ENCODE peak calls at places on chromosomes 6 and 20, in eight cellular contexts. One of them, this sample, is unnamed. For H3K4me1, the result is how much of the 10 kb centered on the place peaks cover.

GRCh38 chr6:3266170-3266569 is 7.4 kb downstream of the PSMG4 start:
- DNase-seq in stomach: no peak
- DNase-seq in HCT116: no peak
- DNase-seq in breast epithelium: no peak
- DNase-seq in sigmoid colon: no peak
- DNase-seq in K562: no peak
- DNase-seq in H1: no peak
- DNase-seq in upper lobe of left lung: no peak
- DNase-seq in this sample: no peak

GRCh38 chr20:36153754-36154695 is 515 bp upstream of the EPB41L1 start:
- DNase-seq in stomach: peak
- DNase-seq in HCT116: no peak
- DNase-seq in breast epithelium: peak
- DNase-seq in sigmoid colon: peak
- DNase-seq in K562: peak
- DNase-seq in H1: peak
- DNase-seq in upper lobe of left lung: peak
- DNase-seq in this sample: no peak

GRCh38 chr6:143694560-143694959 is 16.8 kb downstream of the PHACTR2 start:
- DNase-seq in stomach: no peak
- DNase-seq in HCT116: no peak
- DNase-seq in breast epithelium: no peak
- DNase-seq in sigmoid colon: no peak
- DNase-seq in K562: no peak
- DNase-seq in H1: no peak
- DNase-seq in upper lobe of left lung: no peak
- DNase-seq in this sample: no peak

GRCh38 chr6:42106663-42107023 is 35.8 kb downstream of the C6orf132 start:
- DNase-seq in stomach: no peak
- DNase-seq in HCT116: no peak
- DNase-seq in breast epithelium: no peak
- DNase-seq in sigmoid colon: no peak
- DNase-seq in K562: peak
- DNase-seq in H1: no peak
- DNase-seq in upper lobe of left lung: no peak
- DNase-seq in this sample: no peak

GRCh38 chr6:21907291-21907690 is 313.7 kb downstream of the SOX4 start:
- DNase-seq in stomach: no peak
- DNase-seq in HCT116: no peak
- DNase-seq in breast epithelium: no peak
- DNase-seq in sigmoid colon: no peak
- DNase-seq in K562: no peak
- DNase-seq in H1: no peak
- DNase-seq in upper lobe of left lung: no peak
- DNase-seq in this sample: no peak

GRCh38 chr6:130720076-130720475 is 107.1 kb upstream of the SMLR1 start:
- DNase-seq in stomach: no peak
- DNase-seq in HCT116: no peak
- DNase-seq in breast epithelium: no peak
- DNase-seq in sigmoid colon: no peak
- DNase-seq in K562: no peak
- DNase-seq in H1: no peak
- DNase-seq in upper lobe of left lung: no peak
- DNase-seq in this sample: no peak

GRCh38 chr20:52230406-52230805 is 38.8 kb upstream of the ZFP64 start:
- DNase-seq in stomach: no peak
- DNase-seq in HCT116: no peak
- DNase-seq in breast epithelium: no peak
- DNase-seq in sigmoid colon: no peak
- DNase-seq in K562: no peak
- DNase-seq in H1: no peak
- DNase-seq in upper lobe of left lung: no peak
- DNase-seq in this sample: no peak

GRCh38 chr20:16441526-16442164 is 131.6 kb downstream of the KIF16B start:
- DNase-seq in stomach: no peak
- DNase-seq in HCT116: no peak
- DNase-seq in breast epithelium: no peak
- DNase-seq in sigmoid colon: no peak
- DNase-seq in K562: no peak
- DNase-seq in H1: no peak
- DNase-seq in upper lobe of left lung: no peak
- DNase-seq in this sample: no peak

GRCh38 chr6:125508793-125509192 is 207.0 kb upstream of the HDDC2 start:
- DNase-seq in stomach: no peak
- DNase-seq in HCT116: no peak
- DNase-seq in breast epithelium: no peak
- DNase-seq in sigmoid colon: no peak
- DNase-seq in K562: no peak
- DNase-seq in H1: no peak
- DNase-seq in upper lobe of left lung: no peak
- DNase-seq in this sample: no peak

GRCh38 chr20:40942015-40942414 is 86.6 kb upstream of the TOP1 start:
- DNase-seq in stomach: no peak
- DNase-seq in HCT116: no peak
- DNase-seq in breast epithelium: no peak
- DNase-seq in sigmoid colon: no peak
- DNase-seq in K562: no peak
- DNase-seq in H1: no peak
- DNase-seq in upper lobe of left lung: no peak
- DNase-seq in this sample: no peak

GRCh38 chr6:71406871-71407860 is 118.6 kb downstream of the OGFRL1 start:
- DNase-seq in stomach: no peak
- DNase-seq in HCT116: no peak
- DNase-seq in breast epithelium: no peak
- DNase-seq in sigmoid colon: no peak
- DNase-seq in K562: no peak
- DNase-seq in H1: peak
- DNase-seq in upper lobe of left lung: no peak
- DNase-seq in this sample: no peak

GRCh38 chr6:137495652-137496391 is 1.6 kb upstream of the OLIG3 start:
- DNase-seq in stomach: no peak
- DNase-seq in HCT116: no peak
- DNase-seq in breast epithelium: no peak
- DNase-seq in sigmoid colon: no peak
- DNase-seq in K562: no peak
- DNase-seq in H1: peak
- DNase-seq in upper lobe of left lung: no peak
- DNase-seq in this sample: no peak

GRCh38 chr6:154298297-154298696 is 58.3 kb downstream of the IPCEF1 start:
- DNase-seq in stomach: no peak
- DNase-seq in HCT116: no peak
- DNase-seq in breast epithelium: no peak
- DNase-seq in sigmoid colon: no peak
- DNase-seq in K562: no peak
- DNase-seq in H1: no peak
- DNase-seq in upper lobe of left lung: no peak
- DNase-seq in this sample: no peak

GRCh38 chr20:14885661-14886060 is 548.2 kb upstream of the FLRT3 start:
- DNase-seq in stomach: no peak
- DNase-seq in HCT116: no peak
- DNase-seq in breast epithelium: no peak
- DNase-seq in sigmoid colon: no peak
- DNase-seq in K562: no peak
- DNase-seq in H1: no peak
- DNase-seq in upper lobe of left lung: no peak
- DNase-seq in this sample: no peak

GRCh38 chr20:40275738-40276137 is 413.3 kb downstream of the MAFB start:
- DNase-seq in stomach: no peak
- DNase-seq in HCT116: no peak
- DNase-seq in breast epithelium: no peak
- DNase-seq in sigmoid colon: no peak
- DNase-seq in K562: no peak
- DNase-seq in H1: no peak
- DNase-seq in upper lobe of left lung: no peak
- DNase-seq in this sample: no peak

GRCh38 chr6:161844804-161845203 is 570.9 kb upstream of the AGPAT4 start:
- DNase-seq in stomach: peak
- DNase-seq in HCT116: no peak
- DNase-seq in breast epithelium: no peak
- DNase-seq in sigmoid colon: no peak
- DNase-seq in K562: no peak
- DNase-seq in H1: no peak
- DNase-seq in upper lobe of left lung: no peak
- DNase-seq in this sample: no peak

GRCh38 chr6:160426146-160426545 is 78.0 kb downstream of the SLC22A3 start:
- DNase-seq in stomach: no peak
- DNase-seq in HCT116: no peak
- DNase-seq in breast epithelium: no peak
- DNase-seq in sigmoid colon: no peak
- DNase-seq in K562: no peak
- DNase-seq in H1: no peak
- DNase-seq in upper lobe of left lung: no peak
- DNase-seq in this sample: no peak

GRCh38 chr6:158559895-158560786 is at the start of gene TMEM181:
- DNase-seq in stomach: peak
- DNase-seq in HCT116: peak
- DNase-seq in breast epithelium: peak
- DNase-seq in sigmoid colon: peak
- DNase-seq in K562: peak
- DNase-seq in H1: peak
- DNase-seq in upper lobe of left lung: peak
- DNase-seq in this sample: no peak

GRCh38 chr20:58700121-58700780 is 7.7 kb downstream of the NPEPL1 start:
- DNase-seq in stomach: no peak
- DNase-seq in HCT116: no peak
- DNase-seq in breast epithelium: no peak
- DNase-seq in sigmoid colon: peak
- DNase-seq in K562: no peak
- DNase-seq in H1: no peak
- DNase-seq in upper lobe of left lung: peak
- DNase-seq in this sample: no peak

GRCh38 chr20:326645-327031 is 1.3 kb downstream of the SOX12 start:
- DNase-seq in stomach: peak
- DNase-seq in HCT116: no peak
- DNase-seq in breast epithelium: peak
- DNase-seq in sigmoid colon: peak
- DNase-seq in K562: no peak
- DNase-seq in H1: no peak
- DNase-seq in upper lobe of left lung: no peak
- DNase-seq in this sample: no peak

GRCh38 chr6:127222418-127222817 is 44.2 kb upstream of the RNF146 start:
- DNase-seq in stomach: no peak
- DNase-seq in HCT116: no peak
- DNase-seq in breast epithelium: no peak
- DNase-seq in sigmoid colon: no peak
- DNase-seq in K562: no peak
- DNase-seq in H1: no peak
- DNase-seq in upper lobe of left lung: no peak
- DNase-seq in this sample: no peak

GRCh38 chr6:15524736-15525401 is 138.0 kb downstream of the DTNBP1 start:
- DNase-seq in stomach: no peak
- DNase-seq in HCT116: no peak
- DNase-seq in breast epithelium: no peak
- DNase-seq in sigmoid colon: no peak
- DNase-seq in K562: no peak
- DNase-seq in H1: no peak
- DNase-seq in upper lobe of left lung: no peak
- DNase-seq in this sample: peak

GRCh38 chr20:7275628-7276237 is 508.2 kb downstream of the BMP2 start:
- DNase-seq in stomach: no peak
- DNase-seq in HCT116: no peak
- DNase-seq in breast epithelium: no peak
- DNase-seq in sigmoid colon: no peak
- DNase-seq in K562: no peak
- DNase-seq in H1: no peak
- DNase-seq in upper lobe of left lung: no peak
- DNase-seq in this sample: no peak

GRCh38 chr20:63935447-63935846 is 20.8 kb downstream of the UCKL1 start:
- DNase-seq in stomach: no peak
- DNase-seq in HCT116: no peak
- DNase-seq in breast epithelium: no peak
- DNase-seq in sigmoid colon: no peak
- DNase-seq in K562: no peak
- DNase-seq in H1: no peak
- DNase-seq in upper lobe of left lung: no peak
- DNase-seq in this sample: no peak

GRCh38 chr6:938271-939046 is 245.5 kb upstream of the EXOC2 start:
- DNase-seq in stomach: no peak
- DNase-seq in HCT116: no peak
- DNase-seq in breast epithelium: no peak
- DNase-seq in sigmoid colon: no peak
- DNase-seq in K562: no peak
- DNase-seq in H1: no peak
- DNase-seq in upper lobe of left lung: no peak
- DNase-seq in this sample: no peak

GRCh38 chr6:165936660-165937059 is 231.0 kb downstream of the TBXT start:
- DNase-seq in stomach: no peak
- DNase-seq in HCT116: no peak
- DNase-seq in breast epithelium: no peak
- DNase-seq in sigmoid colon: no peak
- DNase-seq in K562: no peak
- DNase-seq in H1: no peak
- DNase-seq in upper lobe of left lung: no peak
- DNase-seq in this sample: no peak
- TF ChIP-seq POLR2AphosphoS5 in stomach: no peak
- TF ChIP-seq POLR2AphosphoS5 in HCT116: no peak
- TF ChIP-seq POLR2AphosphoS5 in breast epithelium: no peak
- TF ChIP-seq POLR2AphosphoS5 in sigmoid colon: no peak
- TF ChIP-seq POLR2AphosphoS5 in K562: no peak
- TF ChIP-seq POLR2AphosphoS5 in H1: no peak
- TF ChIP-seq POLR2AphosphoS5 in upper lobe of left lung: no peak
- TF ChIP-seq POLR2AphosphoS5 in this sample: no peak

GRCh38 chr6:13441778-13442177 is 45.6 kb downstream of the GFOD1 start:
- DNase-seq in stomach: no peak
- DNase-seq in HCT116: no peak
- DNase-seq in breast epithelium: no peak
- DNase-seq in sigmoid colon: no peak
- DNase-seq in K562: no peak
- DNase-seq in H1: no peak
- DNase-seq in upper lobe of left lung: no peak
- DNase-seq in this sample: no peak
- H3K4me1 ChIP-seq in stomach: under half
- H3K4me1 ChIP-seq in HCT116: under half
- H3K4me1 ChIP-seq in breast epithelium: under half
- H3K4me1 ChIP-seq in sigmoid colon: under half
- H3K4me1 ChIP-seq in K562: under half
- H3K4me1 ChIP-seq in H1: under half
- H3K4me1 ChIP-seq in upper lobe of left lung: under half
- H3K4me1 ChIP-seq in this sample: under half

GRCh38 chr6:136037885-136038460 is 186.5 kb downstream of the PDE7B start:
- DNase-seq in stomach: no peak
- DNase-seq in HCT116: no peak
- DNase-seq in breast epithelium: no peak
- DNase-seq in sigmoid colon: no peak
- DNase-seq in K562: no peak
- DNase-seq in H1: no peak
- DNase-seq in upper lobe of left lung: peak
- DNase-seq in this sample: no peak
- H3K27ac ChIP-seq in stomach: peak
- H3K27ac ChIP-seq in HCT116: no peak
- H3K27ac ChIP-seq in breast epithelium: peak
- H3K27ac ChIP-seq in sigmoid colon: peak
- H3K27ac ChIP-seq in K562: no peak
- H3K27ac ChIP-seq in H1: no peak
- H3K27ac ChIP-seq in upper lobe of left lung: peak
- H3K27ac ChIP-seq in this sample: peak

DNA sequence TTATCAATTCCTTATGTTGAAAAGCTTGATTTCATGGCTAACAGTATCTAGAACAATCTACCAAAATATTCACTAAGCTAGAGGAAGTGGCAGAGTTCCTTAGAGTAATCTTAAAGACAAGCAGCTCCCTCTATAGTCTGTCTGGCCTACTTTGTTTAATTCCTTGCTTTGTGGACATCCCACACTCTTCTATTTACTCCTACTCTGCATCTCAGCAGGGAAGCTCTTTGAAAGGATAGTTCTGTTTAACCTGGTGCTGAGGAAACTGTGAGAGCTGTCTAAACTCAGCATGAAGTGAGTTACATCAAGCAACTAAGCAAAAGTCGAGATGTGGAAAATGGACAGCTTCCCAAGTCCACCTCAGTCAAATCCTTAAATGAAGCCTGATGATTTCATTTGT is 4.3 kb downstream of the REV3L start:
- DNase-seq in stomach: no peak
- DNase-seq in HCT116: peak
- DNase-seq in breast epithelium: no peak
- DNase-seq in sigmoid colon: no peak
- DNase-seq in K562: no peak
- DNase-seq in H1: no peak
- DNase-seq in upper lobe of left lung: no peak
- DNase-seq in this sample: no peak
- TF ChIP-seq POLR2AphosphoS5 in stomach: no peak
- TF ChIP-seq POLR2AphosphoS5 in HCT116: no peak
- TF ChIP-seq POLR2AphosphoS5 in breast epithelium: no peak
- TF ChIP-seq POLR2AphosphoS5 in sigmoid colon: no peak
- TF ChIP-seq POLR2AphosphoS5 in K562: no peak
- TF ChIP-seq POLR2AphosphoS5 in H1: peak
- TF ChIP-seq POLR2AphosphoS5 in upper lobe of left lung: no peak
- TF ChIP-seq POLR2AphosphoS5 in this sample: peak